ENCODE peak calls at places on chromosomes 12 and 14, in five cellular contexts. M is HCT116, V is HepG2, F is GM12878, S is GM23338. R is an unnamed sample. For H3K27me3, the result is how much of the 10 kb centered on the place peaks cover.

GRCh38 chr14:75279153-75279738 is 618 bp downstream of the FOS start:
- ATAC-seq in M (peak), V (peak), F (peak), S (no peak), R (no peak)

GRCh38 chr12:105617141-105617540 is 286.6 kb downstream of the C12orf75 start:
- ATAC-seq in M (no peak), V (no peak), F (no peak), S (no peak), R (no peak)

GRCh38 chr14:69055125-69055524 is 76.0 kb upstream of the ACTN1 start:
- ATAC-seq in M (no peak), V (no peak), F (no peak), S (no peak), R (no peak)

GRCh38 chr12:52633383-52633782 is 15.0 kb upstream of the KRT73 start:
- ATAC-seq in M (no peak), V (no peak), F (no peak), S (no peak), R (no peak)

GRCh38 chr12:96186902-96187301 is 7.3 kb upstream of the ELK3 start:
- ATAC-seq in M (no peak), V (no peak), F (no peak), S (no peak), R (no peak)

GRCh38 chr12:80590085-80590484 is 117.3 kb upstream of the MYF6 start:
- ATAC-seq in M (no peak), V (no peak), F (no peak), S (peak), R (no peak)

GRCh38 chr12:75724913-75725312 is 213.5 kb upstream of the KRR1 start:
- ATAC-seq in M (peak), V (peak), F (no peak), S (no peak), R (peak)

GRCh38 chr14:59356298-59356697 is 108.9 kb downstream of the GPR135 start:
- ATAC-seq in M (no peak), V (no peak), F (peak), S (no peak), R (no peak)

GRCh38 chr12:74900232-74900631 is 309.4 kb downstream of the KCNC2 start:
- ATAC-seq in M (no peak), V (no peak), F (no peak), S (no peak), R (no peak)

GRCh38 chr12:92132282-92132681 is 13.4 kb downstream of the BTG1 start:
- ATAC-seq in M (no peak), V (no peak), F (peak), S (no peak), R (no peak)

GRCh38 chr14:79011091-79011919 is 841.1 kb downstream of the NRXN3 start:
- ATAC-seq in M (no peak), V (no peak), F (no peak), S (no peak), R (no peak)

GRCh38 chr14:61380984-61381383 is 59.6 kb downstream of the PRKCH start:
- ATAC-seq in M (peak), V (peak), F (no peak), S (peak), R (no peak)

GRCh38 chr14:22887990-22888378 is 5.0 kb downstream of the REM2 start:
- ATAC-seq in M (no peak), V (peak), F (peak), S (no peak), R (no peak)

GRCh38 chr12:51622564-51622963 is 31.5 kb downstream of the SCN8A start:
- ATAC-seq in M (no peak), V (no peak), F (no peak), S (no peak), R (no peak)

GRCh38 chr12:107891967-107892366 is 117.5 kb downstream of the ASCL4 start:
- ATAC-seq in M (peak), V (no peak), F (peak), S (peak), R (no peak)

GRCh38 chr14:65483647-65484046 is 71.1 kb downstream of the FUT8 start:
- ATAC-seq in M (peak), V (no peak), F (peak), S (no peak), R (no peak)

GRCh38 chr14:32017587-32017986 is 59.5 kb upstream of the ARHGAP5 start:
- ATAC-seq in M (no peak), V (no peak), F (no peak), S (no peak), R (no peak)

GRCh38 chr12:53180931-53181645 is 363 bp upstream of the CSAD start:
- ATAC-seq in M (peak), V (peak), F (peak), S (peak), R (peak)

GRCh38 chr12:751192-751827 is 1.1 kb upstream of the WNK1 start:
- ATAC-seq in M (peak), V (peak), F (peak), S (peak), R (peak)

GRCh38 chr12:66500841-66501240 is 178.0 kb downstream of the GRIP1 start:
- ATAC-seq in M (no peak), V (no peak), F (peak), S (no peak), R (no peak)

GRCh38 chr14:68408680-68409079 is 384.2 kb downstream of the ZFP36L1 start:
- ATAC-seq in M (peak), V (no peak), F (peak), S (peak), R (no peak)

GRCh38 chr12:109815874-109816617 is 17.2 kb downstream of the TRPV4 start:
- ATAC-seq in M (no peak), V (no peak), F (no peak), S (no peak), R (no peak)

GRCh38 chr12:68373836-68374314 is 41.7 kb upstream of the MDM1 start:
- ATAC-seq in M (no peak), V (no peak), F (peak), S (no peak), R (no peak)

GRCh38 chr12:18864900-18865561 is 127.1 kb downstream of the CAPZA3 start:
- ATAC-seq in M (peak), V (no peak), F (peak), S (peak), R (no peak)

GRCh38 chr12:108320503-108321293 is 18.4 kb downstream of the CMKLR1 start:
- ATAC-seq in M (peak), V (peak), F (peak), S (peak), R (no peak)

GRCh38 chr12:53179694-53180269 is 740 bp upstream of the ZNF740 start:
- ATAC-seq in M (peak), V (peak), F (peak), S (peak), R (peak)

GRCh38 chr12:34109390-34109789 is 87.1 kb downstream of the ALG10 start:
- ATAC-seq in M (no peak), V (peak), F (no peak), S (no peak), R (no peak)

GRCh38 chr14:76434220-76434619 is 58.3 kb downstream of the ESRRB start:
- ATAC-seq in M (no peak), V (no peak), F (no peak), S (no peak), R (no peak)

GRCh38 chr14:105374389-105374788 is 23.9 kb upstream of the TEX22 start:
- ATAC-seq in M (peak), V (no peak), F (no peak), S (no peak), R (no peak)
- H3K4me3 ChIP-seq in M (no peak), V (no peak), F (no peak), S (no peak), R (no peak)

GRCh38 chr12:93743999-93744689 is 67.0 kb downstream of the CRADD start:
- ATAC-seq in M (no peak), V (no peak), F (no peak), S (no peak), R (no peak)

GRCh38 chr12:93741741-93742085 is 64.5 kb downstream of the CRADD start:
- ATAC-seq in M (peak), V (peak), F (peak), S (peak), R (peak)

GRCh38 chr12:93740721-93741120 is 63.5 kb downstream of the CRADD start:
- ATAC-seq in M (no peak), V (no peak), F (no peak), S (no peak), R (no peak)

GRCh38 chr12:93743229-93743998 is 66.2 kb downstream of the CRADD start:
- ATAC-seq in M (no peak), V (no peak), F (no peak), S (no peak), R (no peak)

DNA sequence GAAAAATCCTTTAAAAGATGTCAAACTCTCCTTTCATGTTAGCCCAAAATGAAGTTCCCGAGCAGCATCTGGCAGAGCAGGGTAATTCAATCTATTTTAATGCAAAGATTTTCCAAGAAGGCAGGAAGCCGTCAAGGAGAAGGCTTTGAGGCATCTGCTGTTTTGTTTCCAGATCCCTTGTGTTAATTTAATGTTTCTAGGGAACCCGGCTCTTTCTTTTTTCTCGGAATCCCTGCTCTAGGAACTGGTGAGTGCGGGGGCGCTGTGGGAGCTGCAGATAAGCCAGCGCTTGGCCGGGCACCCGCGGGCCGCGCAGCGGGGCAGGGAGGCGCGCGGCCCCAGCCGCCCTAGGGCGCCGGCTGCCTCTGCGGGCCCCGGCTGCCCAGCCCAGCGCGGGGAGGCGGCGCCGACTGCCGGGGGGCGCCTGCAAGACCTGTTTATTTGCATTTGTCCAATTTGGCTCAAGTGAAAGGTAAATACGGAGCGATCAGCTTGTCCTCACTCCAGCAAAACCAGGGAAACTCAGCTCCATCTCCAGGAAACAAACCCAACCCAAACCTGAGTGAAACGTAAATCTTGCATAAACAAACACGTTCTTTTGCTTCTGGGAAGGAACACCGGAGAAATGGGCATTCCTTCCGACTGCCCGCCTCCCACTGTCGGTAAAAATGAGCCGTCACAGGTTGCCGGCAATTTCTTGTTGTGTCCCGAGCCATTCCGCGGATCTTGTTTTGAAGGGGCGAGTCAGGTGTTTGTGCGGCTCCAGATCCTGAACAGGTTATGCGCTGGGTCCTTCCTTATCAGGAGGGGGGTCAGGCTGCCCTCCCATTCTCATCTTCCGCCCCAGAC is 65.1 kb downstream of the CRADD start:
- ATAC-seq in M (peak), V (peak), F (peak), S (peak), R (peak)
- TF ChIP-seq POLR2AphosphoS5 in M (no peak), V (no peak), F (no peak), S (no peak), R (peak)

DNA sequence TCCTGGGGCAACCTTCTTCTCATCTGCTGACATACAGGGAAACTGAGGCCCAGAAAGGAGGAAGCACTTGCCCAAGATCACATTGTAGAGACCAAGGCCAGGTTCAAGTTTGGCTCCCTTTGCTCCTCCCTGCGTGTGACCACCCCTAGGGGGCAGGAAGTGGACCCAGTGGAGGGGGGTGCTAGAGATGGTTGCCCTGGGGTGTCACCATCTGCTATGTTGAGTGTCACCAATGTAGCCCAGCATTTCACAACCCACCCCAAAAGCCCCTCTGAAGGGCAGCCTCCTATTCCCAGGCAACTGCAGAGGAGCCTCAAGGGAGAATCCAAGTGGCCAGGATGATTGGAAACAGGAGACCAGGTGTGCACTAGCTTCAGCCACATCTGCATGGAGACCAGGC is 12.0 kb upstream of the RBM19 start:
- ATAC-seq in M (no peak), V (no peak), F (no peak), S (no peak), R (no peak)
- H3K27me3 ChIP-seq in M (under half), V (under half), F (under half), S (under half), R (half or more)

GRCh38 chr14:49691031-49691430 is 1.9 kb upstream of the KLHDC1 start:
- ATAC-seq in M (no peak), V (peak), F (no peak), S (no peak), R (no peak)

GRCh38 chr14:49692191-49692757 is 646 bp upstream of the KLHDC1 start:
- ATAC-seq in M (no peak), V (no peak), F (no peak), S (no peak), R (no peak)

GRCh38 chr14:49687942-49688700 is at the start of gene POLE2:
- ATAC-seq in M (peak), V (peak), F (peak), S (peak), R (peak)

GRCh38 chr14:49688701-49689030 is 652 bp upstream of the POLE2 start:
- ATAC-seq in M (no peak), V (no peak), F (no peak), S (no peak), R (no peak)

DNA sequence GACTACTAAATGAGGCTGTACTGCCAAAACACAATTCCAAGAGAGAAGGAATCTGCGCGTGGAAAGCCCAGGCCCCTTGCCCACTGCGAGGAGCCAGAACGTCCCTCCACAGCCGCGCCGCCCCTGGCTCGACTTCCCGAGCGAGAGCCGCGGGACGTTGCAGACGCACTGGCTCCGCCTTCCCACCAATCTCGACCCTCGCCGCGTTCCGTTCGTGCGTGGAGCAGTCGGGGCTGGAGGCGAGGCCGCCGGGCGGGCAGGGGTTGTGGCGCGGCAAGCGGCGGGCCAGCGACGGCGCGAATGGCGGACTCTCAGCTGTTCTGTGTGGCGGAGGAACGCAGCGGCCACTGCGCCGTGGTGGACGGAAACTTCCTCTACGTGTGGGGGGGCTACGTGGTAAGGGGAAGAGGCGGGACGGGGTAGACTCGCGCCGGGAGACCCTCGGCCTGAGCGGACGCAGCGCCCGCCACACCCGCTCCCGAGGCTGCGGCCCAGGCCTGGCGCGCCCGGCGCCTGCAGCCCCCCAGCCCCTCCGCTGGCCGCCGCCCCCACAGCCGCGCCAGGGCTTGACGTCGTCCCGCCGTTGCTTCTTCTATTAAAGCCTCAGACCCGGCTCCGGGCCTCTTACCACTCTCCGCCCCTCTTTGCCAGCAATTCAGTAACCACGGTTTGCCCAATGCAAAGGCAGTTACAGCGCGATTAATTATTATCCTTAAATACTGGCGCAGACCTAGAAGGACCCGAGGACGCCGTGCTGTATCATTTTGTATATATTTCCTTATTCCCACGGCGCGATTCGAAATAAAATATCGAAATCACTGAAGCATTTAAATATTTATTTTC is at the start of gene KLHDC1:
- ATAC-seq in M (peak), V (peak), F (peak), S (peak), R (peak)
- H3K4me3 ChIP-seq in M (peak), V (peak), F (peak), S (peak), R (peak)

GRCh38 chr14:52551696-52552062 is 626 bp downstream of the TXNDC16 start:
- ATAC-seq in M (no peak), V (peak), F (peak), S (peak), R (no peak)
- TF ChIP-seq POLR2AphosphoS5 in M (no peak), V (no peak), F (no peak), S (no peak), R (no peak)

GRCh38 chr14:99198746-99199145 is 73.3 kb downstream of the BCL11B start:
- ATAC-seq in M (no peak), V (no peak), F (no peak), S (peak), R (no peak)
- H3K27me3 ChIP-seq in M (under half), V (under half), F (under half), S (under half), R (under half)

DNA sequence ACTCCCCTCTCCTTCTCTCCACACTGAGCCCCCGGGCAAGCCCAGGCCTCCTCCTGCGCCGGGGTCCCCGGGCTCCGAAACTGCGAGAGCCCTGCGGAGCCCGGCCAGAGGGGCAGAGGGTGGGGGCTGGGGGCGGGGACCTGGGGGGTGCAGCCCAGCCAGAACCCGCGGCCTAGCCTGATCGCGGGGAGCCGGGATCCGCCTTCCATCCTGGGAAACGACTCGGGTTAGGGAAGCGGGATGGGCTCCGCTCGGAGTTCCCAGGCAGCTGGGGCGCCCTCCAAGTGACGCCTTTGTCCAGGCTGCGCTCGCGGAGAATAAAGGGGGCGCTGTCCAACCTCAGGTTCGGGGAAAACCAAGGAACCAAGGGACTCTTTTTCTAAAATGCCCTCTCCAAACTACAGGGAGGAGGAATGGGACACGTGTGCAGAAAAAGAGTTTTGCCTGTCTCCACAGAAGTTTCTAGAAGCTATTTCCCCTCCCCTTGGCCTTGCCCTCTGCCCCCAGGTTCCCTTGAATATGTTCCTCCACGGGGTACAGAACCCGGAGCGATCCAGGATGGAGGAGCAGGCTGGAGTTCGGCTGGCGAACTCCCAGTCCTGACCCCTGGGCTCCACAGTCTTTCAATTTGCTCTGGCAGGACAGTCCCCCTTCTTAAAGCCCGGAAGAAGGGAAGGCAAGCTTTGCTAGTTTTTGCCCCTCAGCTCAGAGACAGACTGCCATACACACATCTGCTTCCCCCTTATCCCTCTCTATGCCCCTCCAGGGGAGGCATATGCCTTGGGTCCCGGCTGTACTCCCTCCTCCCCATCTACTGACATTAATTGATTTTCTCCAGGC is 13.9 kb downstream of the NKX2-1 start:
- ATAC-seq in M (no peak), V (peak), F (no peak), S (peak), R (no peak)
- H3K4me3 ChIP-seq in M (no peak), V (no peak), F (no peak), S (peak), R (no peak)